ENCODE peak calls at places on chromosomes 4 and X, in ten cellular contexts. V is activated CD8-positive, alpha-beta memory T cell treated with anti-CD3 and anti-CD28 coated beads for 1 hour; P is cardiac muscle cell; I is activated CD4-positive, alpha-beta memory T cell treated with anti-CD3 and anti-CD28 coated beads, Interleukin-2, amount 10 ng/mL, durations not matched to agents 7 days and 5 days; G is lower lobe of right lung; M is NCI-H2171 treated with DMSO at 0.1 percent for 48 hours; N is natural killer cell; W is stimulated activated CD4-positive, alpha-beta T cell treated with anti-CD3 and anti-CD28 coated beads, Interleukin-1b, Interleukin-23, amount 100 ng/mL, for 24 hours; A is GM23338; S is NCI-H1092 treated with DMSO at 0.1 percent for 48 hours. H is an unnamed sample.

GRCh38 chrX:1727531-1728027 is 112.7 kb downstream of the ASMT start:
- DNase-seq in N (no peak), G (no peak), M (peak; percentile 29), W (no peak), V (no peak), P (no peak), A (peak; percentile 85), I (no peak), S (no peak), H (no peak)

GRCh38 chr4:176780995-176781738 is 11.6 kb downstream of the VEGFC start:
- DNase-seq in G (no peak), W (no peak), A (no peak), P (peak; percentile 36), M (no peak), I (no peak), S (no peak), N (no peak), V (no peak), H (no peak)

GRCh38 chrX:117973175-117974075 is 143.2 kb downstream of the KLHL13 start:
- DNase-seq in P (no peak), S (peak; percentile 47), W (no peak), V (no peak), I (no peak), N (no peak), M (no peak), G (no peak), A (no peak), H (no peak)

GRCh38 chrX:110881971-110882370 is 86.4 kb upstream of the CHRDL1 start:
- DNase-seq in I (no peak), N (no peak), A (no peak), V (no peak), M (no peak), G (no peak), W (no peak), S (no peak), P (no peak), H (no peak)

GRCh38 chr4:176794151-176794550 is 1.4 kb upstream of the VEGFC start:
- DNase-seq in N (no peak), W (no peak), M (no peak), A (no peak), G (no peak), V (no peak), S (no peak), P (peak; percentile 79), I (no peak), H (no peak)

GRCh38 chr4:16227462-16227868 is 1.2 kb upstream of the TAPT1 start:
- DNase-seq in G (peak; percentile 58), P (peak; percentile 44), N (peak; percentile 21), S (no peak), M (no peak), I (no peak), W (no peak), V (no peak), A (peak; percentile 40), H (no peak)

GRCh38 chr4:57182132-57182874 is 72.1 kb upstream of the IGFBP7 start:
- DNase-seq in S (peak; percentile 76), G (no peak), W (no peak), M (no peak), A (no peak), P (no peak), V (no peak), I (no peak), N (no peak), H (no peak)

GRCh38 chr4:113435893-113436292 is 325.6 kb downstream of the CAMK2D start:
- DNase-seq in G (no peak), I (no peak), A (peak; percentile 48), P (peak; percentile 91), V (no peak), W (no peak), S (peak; percentile 14), M (peak; percentile 92), N (no peak), H (no peak)

H was measured in CD14-positive monocyte.